ENCODE peak calls at places on chromosomes 4 and X, in four cellular contexts. W is mucosa of descending colon, P is uterus, K is upper lobe of right lung. Q is an unnamed sample.

GRCh38 chr4:93187892-93188291 is 640.7 kb upstream of the ATOH1 start:
- DNase-seq in W (no peak), P (no peak), K (no peak), Q (no peak)

GRCh38 chr4:15231265-15232091 is 196.4 kb upstream of the C1QTNF7 start:
- DNase-seq in W (peak; percentile 56), P (peak; percentile 83), K (peak; percentile 67), Q (peak; percentile 62)

GRCh38 chr4:68451246-68452211 is 4.3 kb downstream of the TMPRSS11E start:
- DNase-seq in W (no peak), P (no peak), K (no peak), Q (no peak)

GRCh38 chr4:46270986-46271596 is 118.8 kb downstream of the GABRA2 start:
- DNase-seq in W (no peak), P (no peak), K (no peak), Q (no peak)

GRCh38 chrX:45360571-45360970 is 159.9 kb upstream of the DIPK2B start:
- DNase-seq in W (no peak), P (no peak), K (no peak), Q (no peak)

GRCh38 chr4:108466936-108467902 is 153.2 kb upstream of the RPL34 start:
- DNase-seq in W (no peak), P (no peak), K (no peak), Q (no peak)

GRCh38 chr4:80005863-80006262 is 67.2 kb downstream of the ANTXR2 start:
- DNase-seq in W (no peak), P (no peak), K (no peak), Q (no peak)

GRCh38 chrX:154540897-154541535 is 5.6 kb downstream of the G6PD start:
- DNase-seq in W (no peak), P (no peak), K (peak; percentile 79), Q (no peak)

GRCh38 chr4:84690481-84690880 is 107.6 kb downstream of the CDS1 start:
- DNase-seq in W (no peak), P (no peak), K (no peak), Q (no peak)

GRCh38 chrX:31845003-31845402 is 773.2 kb upstream of the FTHL17 start:
- DNase-seq in W (no peak), P (no peak), K (no peak), Q (no peak)

GRCh38 chr4:121376541-121376940 is 4.3 kb downstream of the QRFPR start:
- DNase-seq in W (no peak), P (no peak), K (peak; percentile 81), Q (no peak)

GRCh38 chr4:6338175-6338950 is 68.7 kb downstream of the WFS1 start:
- DNase-seq in W (no peak), P (no peak), K (no peak), Q (no peak)

GRCh38 chr4:98845960-98846359 is 83.0 kb downstream of the EIF4E start:
- DNase-seq in W (no peak), P (no peak), K (no peak), Q (no peak)

GRCh38 chrX:69158166-69159040 is 6.8 kb downstream of the PJA1 start:
- DNase-seq in W (no peak), P (peak; percentile 55), K (no peak), Q (peak; percentile 60)

GRCh38 chr4:93649828-93650227 is 178.7 kb upstream of the ATOH1 start:
- DNase-seq in W (no peak), P (no peak), K (no peak), Q (no peak)

GRCh38 chrX:96957718-96958117 is 74.0 kb downstream of the RPA4 start:
- DNase-seq in W (no peak), P (no peak), K (no peak), Q (no peak)

GRCh38 chr4:170027181-170027829 is 1.1 kb upstream of the MFAP3L start:
- DNase-seq in W (peak; percentile 95), P (peak; percentile 95), K (peak; percentile 96), Q (peak; percentile 96)

GRCh38 chr4:148053298-148054003 is 321.6 kb downstream of the ARHGAP10 start:
- DNase-seq in W (no peak), P (no peak), K (no peak), Q (peak; percentile 43)

GRCh38 chrX:24657671-24658410 is 10.7 kb upstream of the PCYT1B start:
- DNase-seq in W (no peak), P (no peak), K (no peak), Q (no peak)

GRCh38 chr4:128346054-128346716 is 58.6 kb upstream of the PGRMC2 start:
- DNase-seq in W (no peak), P (no peak), K (no peak), Q (no peak)

GRCh38 chr4:34105311-34105710 is 2139.0 kb downstream of the ARAP2 start:
- DNase-seq in W (no peak), P (no peak), K (no peak), Q (no peak)

GRCh38 chrX:110745288-110745687 is 50.3 kb downstream of the CHRDL1 start:
- DNase-seq in W (no peak), P (no peak), K (no peak), Q (no peak)

GRCh38 chr4:10097906-10098769 is 18.5 kb downstream of the WDR1 start:
- DNase-seq in W (no peak), P (no peak), K (no peak), Q (no peak)

GRCh38 chr4:126890383-126890782 is 742.4 kb upstream of the INTU start:
- DNase-seq in W (no peak), P (no peak), K (no peak), Q (no peak)

GRCh38 chr4:52173470-52174055 is 122.5 kb downstream of the SPATA18 start:
- DNase-seq in W (peak; percentile 33), P (peak; percentile 40), K (no peak), Q (peak; percentile 64)

GRCh38 chr4:18844726-18845125 is 823.2 kb upstream of the LCORL start:
- DNase-seq in W (no peak), P (no peak), K (no peak), Q (no peak)

GRCh38 chr4:26076000-26076587 is 162.1 kb downstream of the SMIM20 start:
- DNase-seq in W (no peak), P (no peak), K (no peak), Q (no peak)

GRCh38 chrX:24380273-24381036 is 20.0 kb downstream of the SUPT20HL1 start:
- DNase-seq in W (no peak), P (no peak), K (no peak), Q (no peak)

GRCh38 chr4:24042094-24042493 is 152.2 kb upstream of the PPARGC1A start:
- DNase-seq in W (no peak), P (no peak), K (no peak), Q (no peak)

GRCh38 chrX:12946838-12947544 is 27.9 kb upstream of the TMSB4X start:
- DNase-seq in W (peak; percentile 54), P (peak; percentile 61), K (no peak), Q (peak; percentile 40)

GRCh38 chrX:8636442-8636841 is 95.5 kb downstream of the ANOS1 start:
- DNase-seq in W (no peak), P (no peak), K (no peak), Q (no peak)

GRCh38 chr4:123939621-123940020 is 543.0 kb downstream of the SPRY1 start:
- DNase-seq in W (no peak), P (no peak), K (no peak), Q (no peak)

GRCh38 chr4:153374471-153374870 is 30.0 kb downstream of the MND1 start:
- DNase-seq in W (no peak), P (no peak), K (no peak), Q (no peak)

DNA sequence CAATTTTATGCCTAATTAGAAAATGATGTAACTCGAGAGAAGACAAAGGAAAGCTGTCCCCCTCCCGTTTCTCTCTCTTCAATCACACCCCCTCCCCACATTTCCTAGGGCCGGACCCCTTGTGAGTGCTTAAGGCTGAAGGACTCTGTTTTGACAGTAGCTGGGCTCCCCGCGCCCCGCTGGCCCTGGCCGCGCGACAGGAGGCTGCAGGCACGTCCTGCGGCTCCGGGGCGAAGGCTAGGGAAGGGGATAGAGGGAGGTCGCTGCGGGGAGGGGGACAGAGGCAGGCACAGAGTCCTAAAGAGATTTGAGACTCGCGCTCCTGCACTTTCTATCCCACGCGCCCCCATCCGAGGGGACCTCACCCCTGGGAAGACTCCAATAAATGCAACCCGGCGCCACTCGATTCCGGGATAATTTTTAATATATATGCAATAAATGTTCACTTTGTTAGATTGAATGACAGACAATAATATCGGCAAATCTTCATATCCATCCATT is 56.2 kb upstream of the TMEM33 start:
- DNase-seq in W (no peak), P (no peak), K (no peak), Q (no peak)
- H3K36me3 ChIP-seq in W (no peaks in the 10 kb centered on the region), P (no peaks in the 10 kb centered on the region), K (no peaks in the 10 kb centered on the region), Q (no peaks in the 10 kb centered on the region)

DNA sequence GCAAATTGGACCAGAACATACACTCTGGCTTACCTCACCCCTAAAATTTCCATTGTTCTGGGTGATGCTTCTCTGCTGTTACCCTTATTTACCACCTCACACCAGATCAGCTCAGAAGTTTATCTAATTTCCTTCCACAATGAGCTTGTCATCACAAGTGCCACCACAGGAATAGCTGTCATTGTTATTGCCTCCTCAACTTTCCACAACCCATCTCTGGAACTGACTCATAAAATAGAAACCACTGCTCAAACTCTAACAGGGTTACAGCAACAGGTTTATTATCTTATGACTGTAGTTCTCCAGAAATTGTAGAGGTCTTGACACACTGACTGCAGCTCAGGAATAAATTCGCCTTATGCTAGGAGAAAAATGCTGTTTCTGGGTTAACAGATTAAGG is 52.7 kb downstream of the ZNF718 start:
- DNase-seq in W (no peak), P (no peak), K (no peak), Q (no peak)
- H3K9me3 ChIP-seq in W (peaks cover 100% of the 10 kb centered on the region), P (no peaks in the 10 kb centered on the region), K (peaks cover 72% of the 10 kb centered on the region), Q (peaks cover 100% of the 10 kb centered on the region)

GRCh38 chr4:41839945-41840854 is 91.7 kb upstream of the PHOX2B start:
- DNase-seq in W (no peak), P (no peak), K (no peak), Q (no peak)

GRCh38 chr4:41838590-41838989 is 90.1 kb upstream of the PHOX2B start:
- DNase-seq in W (no peak), P (no peak), K (no peak), Q (no peak)

GRCh38 chr4:41844327-41844726 is 90.9 kb upstream of the TMEM33 start:
- DNase-seq in W (no peak), P (no peak), K (no peak), Q (no peak)
- H3K4me1 ChIP-seq in W (no peaks in the 10 kb centered on the region), P (no peaks in the 10 kb centered on the region), K (no peaks in the 10 kb centered on the region), Q (no peaks in the 10 kb centered on the region)

GRCh38 chr4:55896622-55897021 is 43.2 kb downstream of the EXOC1 start:
- DNase-seq in W (no peak), P (no peak), K (no peak), Q (no peak)
- H3K36me3 ChIP-seq in W (peaks cover 3% of the 10 kb centered on the region), P (no peaks in the 10 kb centered on the region), K (peaks cover 73% of the 10 kb centered on the region), Q (peaks cover 81% of the 10 kb centered on the region)

DNA sequence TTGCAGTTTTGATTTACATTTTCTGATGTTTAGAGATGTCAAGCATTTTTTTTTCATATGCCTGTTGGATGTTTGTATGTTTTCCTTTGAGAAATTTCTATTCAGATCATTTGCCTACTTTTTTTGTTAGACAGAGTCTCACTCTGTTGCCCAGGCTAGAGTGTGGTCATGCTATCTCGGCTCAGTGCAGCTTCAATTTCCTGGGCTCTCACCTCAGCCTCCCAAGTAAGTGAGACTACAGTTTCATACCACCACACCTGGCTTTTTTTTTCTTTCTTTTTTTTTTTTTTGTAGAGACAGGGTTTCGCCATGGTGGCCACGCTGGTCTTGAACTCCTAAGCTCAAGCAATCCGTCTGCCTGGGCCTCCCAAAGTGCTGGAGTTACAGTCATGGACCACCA is 291.7 kb downstream of the SLITRK2 start:
- DNase-seq in W (no peak), P (no peak), K (no peak), Q (no peak)
- H3K9me3 ChIP-seq in W (no peaks in the 10 kb centered on the region), P (no peaks in the 10 kb centered on the region), K (no peaks in the 10 kb centered on the region), Q (no peaks in the 10 kb centered on the region)